ENCODE peak calls at places on chromosomes 1 and 21, in five cellular contexts. E is neural crest cell; I is activated CD8-positive, alpha-beta T cell treated with anti-CD3 and anti-CD28 coated beads for 36 hours; B is coronary artery; H is GM06990. T is an unnamed sample.

GRCh38 chr1:217721692-217722091 is 90.5 kb downstream of the SPATA17 start:
- DNase-seq in E (no peak), I (no peak), B (no peak), H (no peak), T (no peak)

GRCh38 chr1:241627453-241628329 is 12.5 kb downstream of the CHML start:
- DNase-seq in E (no peak), I (peak), B (no peak), H (no peak), T (peak)

GRCh38 chr1:92882817-92883216 is 51.0 kb downstream of the RPL5 start:
- DNase-seq in E (no peak), I (peak), B (no peak), H (no peak), T (no peak)

GRCh38 chr1:8047686-8048522 is 21.8 kb upstream of the ERRFI1 start:
- DNase-seq in E (no peak), I (no peak), B (no peak), H (no peak), T (no peak)

GRCh38 chr1:68269637-68270430 is 37.5 kb upstream of the WLS start:
- DNase-seq in E (no peak), I (no peak), B (no peak), H (no peak), T (no peak)

GRCh38 chr1:35883681-35884155 is 709 bp downstream of the AGO1 start:
- DNase-seq in E (peak), I (peak), B (peak), H (peak), T (peak)

GRCh38 chr1:164659621-164660414 is 100.8 kb downstream of the PBX1 start:
- DNase-seq in E (no peak), I (no peak), B (no peak), H (no peak), T (no peak)

GRCh38 chr1:59408608-59409007 is 111.7 kb downstream of the FGGY start:
- DNase-seq in E (no peak), I (no peak), B (no peak), H (no peak), T (no peak)

GRCh38 chr1:48177257-48177656 is 45.3 kb upstream of the SLC5A9 start:
- DNase-seq in E (no peak), I (no peak), B (no peak), H (no peak), T (no peak)

GRCh38 chr1:7229186-7229585 is 443.9 kb downstream of the CAMTA1 start:
- DNase-seq in E (no peak), I (no peak), B (no peak), H (no peak), T (no peak)

GRCh38 chr1:3889952-3890351 is 10.1 kb downstream of the C1orf174 start:
- DNase-seq in E (no peak), I (peak), B (no peak), H (no peak), T (no peak)

GRCh38 chr21:28712396-28712795 is 280.3 kb downstream of the LTN1 start:
- DNase-seq in E (no peak), I (no peak), B (no peak), H (no peak), T (no peak)

GRCh38 chr1:93865253-93865652 is 13.8 kb downstream of the DNTTIP2 start:
- DNase-seq in E (no peak), I (no peak), B (no peak), H (no peak), T (no peak)

GRCh38 chr1:159171254-159171687 is at the start of gene CADM3:
- DNase-seq in E (peak), I (no peak), B (no peak), H (no peak), T (no peak)

GRCh38 chr1:27656157-27656893 is 15.7 kb downstream of the IFI6 start:
- DNase-seq in E (no peak), I (no peak), B (no peak), H (peak), T (no peak)

GRCh38 chr1:36829951-36830350 is 204.4 kb downstream of the GRIK3 start:
- DNase-seq in E (no peak), I (no peak), B (no peak), H (no peak), T (no peak)

GRCh38 chr21:42850866-42851391 is 28.4 kb downstream of the WDR4 start:
- DNase-seq in E (no peak), I (peak), B (no peak), H (no peak), T (peak)

DNA sequence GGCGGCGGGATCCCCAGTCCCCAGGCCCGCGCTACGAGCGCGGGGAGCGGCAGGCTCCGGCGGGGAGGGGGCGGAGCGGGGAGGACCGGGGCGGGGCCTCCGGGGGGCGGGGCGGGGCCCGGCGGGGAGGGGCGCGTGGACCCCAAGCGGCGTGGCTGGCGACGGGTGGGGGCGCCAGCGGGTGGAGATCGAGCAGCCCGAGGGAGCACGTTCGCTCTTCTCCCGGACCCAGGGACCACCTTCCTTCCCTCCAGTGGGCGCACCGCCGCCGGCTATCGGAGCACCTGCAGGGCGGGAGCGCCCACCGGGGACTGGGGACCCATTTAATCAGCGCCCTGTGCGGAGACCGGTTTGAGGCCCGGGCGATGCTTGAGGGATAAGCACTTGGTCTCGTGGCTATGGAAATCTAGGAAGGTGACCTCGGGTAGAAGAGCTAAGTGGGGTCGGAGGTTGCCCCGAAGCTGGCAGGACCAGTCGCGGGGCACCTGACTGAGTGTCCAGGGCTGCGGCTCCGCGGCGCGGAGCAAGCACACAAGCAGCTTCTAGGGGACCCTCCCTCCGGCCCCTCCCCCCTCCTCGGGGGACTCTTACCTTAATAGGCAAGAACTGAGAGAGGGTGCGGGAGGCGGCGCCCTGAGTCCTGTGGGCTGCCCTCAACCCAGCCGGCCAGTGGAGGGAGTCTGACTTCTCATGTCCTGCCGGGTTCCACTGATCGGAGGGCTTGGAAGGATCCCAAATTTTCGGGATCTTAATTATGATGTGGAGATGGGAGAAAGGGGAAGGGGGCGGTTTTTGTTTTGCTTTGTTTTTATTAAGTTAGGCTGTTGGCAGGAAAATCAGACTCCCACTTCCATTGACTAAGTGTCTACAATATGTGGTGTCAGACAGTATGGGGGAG is at the start of gene TSPAN2:
- DNase-seq in E (peak), I (peak), B (peak), H (no peak), T (peak)
- TF ChIP-seq CTCF in E (peak), I (no peak), B (peak), H (no peak), T (no peak)

GRCh38 chr1:224700915-224701531 is 84.9 kb downstream of the CNIH3 start:
- DNase-seq in E (no peak), I (peak), B (no peak), H (peak), T (peak)
- TF ChIP-seq CTCF in E (peak), I (peak), B (no peak), H (peak), T (peak)

GRCh38 chr21:21158376-21158918 is 160.2 kb downstream of the NCAM2 start:
- DNase-seq in E (no peak), I (no peak), B (no peak), H (no peak), T (no peak)

GRCh38 chr21:21159253-21159899 is 161.2 kb downstream of the NCAM2 start:
- DNase-seq in E (no peak), I (no peak), B (no peak), H (no peak), T (no peak)

GRCh38 chr21:21165063-21165645 is 166.9 kb downstream of the NCAM2 start:
- DNase-seq in E (no peak), I (no peak), B (no peak), H (no peak), T (no peak)

DNA sequence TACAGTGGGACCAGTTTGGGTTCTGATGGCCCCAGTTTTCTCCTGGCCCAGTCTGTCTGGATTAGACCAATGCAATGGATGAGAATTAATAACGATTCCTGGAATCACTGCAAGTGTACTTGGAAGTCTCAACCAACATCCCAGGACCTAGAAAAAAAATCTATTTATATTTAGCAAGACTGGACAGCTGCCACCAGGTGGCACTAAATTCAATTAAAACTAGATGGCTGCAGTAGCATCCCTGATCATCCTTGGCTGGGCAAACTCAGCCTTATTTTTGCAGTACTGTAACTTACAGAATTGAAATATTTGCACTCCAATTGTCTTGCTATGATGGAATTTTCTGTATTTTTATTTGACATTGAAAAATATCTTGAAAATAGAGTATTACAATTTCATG is 165.7 kb downstream of the NCAM2 start:
- DNase-seq in E (peak), I (peak), B (no peak), H (no peak), T (peak)
- TF ChIP-seq CTCF in E (peak), I (peak), B (no peak), H (peak), T (peak)

DNA sequence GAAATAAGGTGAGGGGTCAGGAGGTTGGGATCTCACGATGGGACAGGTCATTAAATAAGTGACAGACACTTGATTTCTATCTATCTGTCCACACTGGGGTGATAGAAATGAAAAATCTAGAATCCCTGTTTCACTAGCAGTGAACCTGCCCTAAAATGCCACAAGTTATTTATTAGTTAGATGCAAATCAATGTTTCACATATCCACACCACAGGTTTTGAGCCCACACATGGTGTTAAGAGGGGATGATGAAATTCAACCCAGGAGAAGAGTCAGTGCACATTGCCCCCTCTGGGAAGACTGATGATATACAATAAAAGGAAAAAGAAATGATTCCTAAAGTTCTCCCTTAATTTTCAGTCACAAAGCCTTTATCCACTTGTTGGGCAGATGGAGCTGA is 10.1 kb upstream of the NTPCR start:
- DNase-seq in E (no peak), I (no peak), B (no peak), H (no peak), T (no peak)
- TF ChIP-seq CTCF in E (no peak), I (no peak), B (no peak), H (no peak), T (peak)

GRCh38 chr1:203593723-203594122 is 32.9 kb upstream of the ATP2B4 start:
- DNase-seq in E (no peak), I (peak), B (no peak), H (no peak), T (peak)
- TF ChIP-seq CTCF in E (no peak), I (no peak), B (no peak), H (peak), T (no peak)

DNA sequence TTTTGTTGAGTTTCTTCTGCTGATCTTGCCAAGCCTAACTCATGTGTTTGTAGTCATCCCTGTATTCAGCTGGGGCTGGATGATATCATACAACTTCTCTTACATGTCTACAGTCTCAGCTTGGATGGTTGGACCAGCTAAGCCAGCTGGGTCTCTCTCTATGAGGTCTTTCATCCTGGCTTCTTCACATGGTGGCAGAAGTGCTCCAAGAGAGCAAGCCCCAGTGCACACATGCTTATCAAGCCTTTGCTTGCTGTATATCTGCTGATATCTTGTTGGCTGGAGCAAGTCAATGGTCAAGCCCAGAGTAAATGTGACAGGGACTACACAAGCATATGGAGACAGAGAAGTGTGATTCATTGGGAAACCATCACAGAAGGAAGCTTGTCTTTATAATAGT is 29.2 kb upstream of the SLC44A5 start:
- DNase-seq in E (no peak), I (no peak), B (no peak), H (no peak), T (no peak)
- TF ChIP-seq CTCF in E (no peak), I (no peak), B (no peak), H (no peak), T (no peak)

GRCh38 chr1:178500091-178500770 is 3.5 kb upstream of the CLEC20A start:
- DNase-seq in E (no peak), I (no peak), B (no peak), H (no peak), T (no peak)
- TF ChIP-seq CTCF in E (peak), I (no peak), B (no peak), H (no peak), T (no peak)

DNA sequence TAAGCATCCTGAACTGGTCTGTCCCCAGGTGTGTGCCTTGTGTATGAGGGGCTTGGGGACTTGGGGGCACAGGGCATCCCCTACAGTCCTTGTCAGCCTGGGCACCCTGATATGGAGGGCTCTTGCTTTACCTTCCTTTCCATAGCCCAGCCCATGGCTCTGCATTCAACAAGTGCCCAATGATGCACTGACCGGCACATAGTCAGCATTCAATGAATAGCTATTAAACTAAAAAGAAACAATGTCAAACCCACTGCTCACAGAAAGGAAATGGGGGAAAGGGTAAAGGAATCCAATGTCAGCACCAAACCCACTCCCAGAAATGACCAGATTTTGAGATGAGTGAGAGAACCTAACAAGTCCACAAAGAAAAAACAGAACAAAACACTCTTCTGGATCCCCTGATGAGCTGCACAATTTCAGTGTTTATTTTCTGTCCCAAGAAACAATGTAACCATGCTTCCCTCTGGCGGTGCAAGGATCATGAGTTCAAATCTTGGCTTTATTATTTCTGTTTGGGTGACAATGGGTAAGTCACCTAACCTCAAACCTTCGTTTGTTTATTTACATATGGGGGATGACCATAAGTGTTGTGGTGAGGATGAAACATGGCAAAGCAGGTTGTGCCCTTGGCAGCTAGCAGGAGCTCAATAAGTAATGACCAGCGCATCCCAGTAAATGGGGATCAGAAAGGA is 22.0 kb downstream of the SYT6 start:
- DNase-seq in E (no peak), I (no peak), B (no peak), H (no peak), T (no peak)
- TF ChIP-seq CTCF in E (no peak), I (no peak), B (no peak), H (no peak), T (no peak)